ENCODE peak calls at places on chromosomes 3 and 15, in four cellular contexts. I is uterus, H is tibial artery, Y is HFF-Myc. S is an unnamed sample.

GRCh38 chr3:8223766-8224165 is 277.9 kb upstream of the LMCD1 start:
- DNase-seq in H (peak), I (no peak), Y (no peak), S (no peak)

GRCh38 chr3:133883657-133884546 is 11.8 kb downstream of the RAB6B start:
- DNase-seq in Y (no peak), I (no peak), H (no peak), S (no peak)

GRCh38 chr3:101070260-101071121 is 77.3 kb upstream of the ABI3BP start:
- DNase-seq in I (no peak), H (no peak), Y (no peak), S (peak)

GRCh38 chr3:24136624-24137310 is 191.7 kb downstream of the NR1D2 start:
- DNase-seq in I (no peak), Y (no peak), H (no peak), S (no peak)

GRCh38 chr3:140370686-140371085 is 307.2 kb upstream of the TRIM42 start:
- DNase-seq in I (no peak), H (no peak), Y (no peak), S (peak)

GRCh38 chr15:68623301-68623892 is 44.6 kb downstream of the CORO2B start:
- DNase-seq in H (no peak), I (no peak), Y (no peak), S (no peak)

GRCh38 chr3:55792010-55792409 is 304.9 kb upstream of the WNT5A start:
- DNase-seq in I (no peak), Y (no peak), H (no peak), S (no peak)

GRCh38 chr15:40984963-40985362 is 31.7 kb downstream of the CHAC1 start:
- DNase-seq in H (no peak), Y (no peak), I (no peak), S (no peak)

GRCh38 chr3:189563841-189564563 is 67.2 kb upstream of the TP63 start:
- DNase-seq in I (no peak), H (no peak), Y (no peak), S (peak)

GRCh38 chr3:161577662-161578061 is 81.1 kb downstream of the OTOL1 start:
- DNase-seq in H (no peak), Y (no peak), I (no peak), S (no peak)

GRCh38 chr3:28301607-28302158 is 46.8 kb upstream of the ZCWPW2 start:
- DNase-seq in H (no peak), Y (no peak), I (no peak), S (peak)

GRCh38 chr15:33148129-33148850 is 46.2 kb downstream of the FMN1 start:
- DNase-seq in I (no peak), Y (no peak), H (no peak), S (no peak)

GRCh38 chr3:171028025-171028778 is 1.7 kb upstream of the SLC2A2 start:
- DNase-seq in H (no peak), I (peak), Y (peak), S (peak)

GRCh38 chr15:63979227-63979793 is 67.0 kb downstream of the DAPK2 start:
- DNase-seq in I (no peak), H (no peak), Y (no peak), S (no peak)

GRCh38 chr15:91717811-91718210 is 135.7 kb upstream of the SLCO3A1 start:
- DNase-seq in H (no peak), Y (no peak), I (no peak), S (no peak)

GRCh38 chr3:21839592-21839991 is 88.6 kb upstream of the ZNF385D start:
- DNase-seq in Y (peak), I (no peak), H (no peak), S (peak)

GRCh38 chr15:76575177-76576078 is 238.9 kb downstream of the ISL2 start:
- DNase-seq in I (no peak), Y (no peak), H (no peak), S (no peak)

GRCh38 chr3:173584834-173585831 is 187.6 kb downstream of the NLGN1 start:
- DNase-seq in H (peak), I (no peak), Y (peak), S (peak)

GRCh38 chr15:63244976-63245645 is 32.3 kb upstream of the APH1B start:
- DNase-seq in H (no peak), Y (no peak), I (no peak), S (no peak)

GRCh38 chr3:31377045-31377642 is 155.6 kb upstream of the STT3B start:
- DNase-seq in Y (peak), H (no peak), I (no peak), S (peak)

GRCh38 chr15:37083610-37084009 is 16.7 kb downstream of the MEIS2 start:
- DNase-seq in I (no peak), H (no peak), Y (no peak), S (no peak)

GRCh38 chr3:11224870-11225251 is 47.3 kb upstream of the ATG7 start:
- DNase-seq in H (no peak), I (no peak), Y (no peak), S (no peak)

GRCh38 chr15:39717134-39717533 is 65.5 kb downstream of the FSIP1 start:
- DNase-seq in Y (no peak), I (no peak), H (no peak), S (no peak)

GRCh38 chr15:67850336-67850735 is 10.5 kb upstream of the RNU6-1 start:
- DNase-seq in I (no peak), Y (no peak), H (no peak), S (no peak)

GRCh38 chr3:181358555-181358954 is 353.2 kb upstream of the SOX2 start:
- DNase-seq in I (no peak), H (no peak), Y (no peak), S (peak)

GRCh38 chr3:1196997-1197396 is 104.2 kb downstream of the CNTN6 start:
- DNase-seq in Y (no peak), H (no peak), I (no peak), S (peak)

GRCh38 chr3:54360320-54360719 is 238.0 kb downstream of the CACNA2D3 start:
- DNase-seq in I (no peak), Y (no peak), H (no peak), S (no peak)

GRCh38 chr15:60010467-60011257 is 6.6 kb downstream of the FOXB1 start:
- DNase-seq in I (no peak), Y (no peak), H (no peak), S (no peak)

GRCh38 chr3:194326192-194327029 is 24.7 kb downstream of the CPN2 start:
- DNase-seq in H (no peak), I (no peak), Y (no peak), S (no peak)

GRCh38 chr3:109944836-109945235 is 607.5 kb upstream of the DPPA4 start:
- DNase-seq in I (no peak), Y (no peak), H (no peak), S (no peak)

GRCh38 chr3:33658971-33659848 is 58.8 kb downstream of the CLASP2 start:
- DNase-seq in H (peak), I (peak), Y (peak), S (peak)

GRCh38 chr15:49435201-49435600 is 12.2 kb downstream of the FGF7 start:
- DNase-seq in I (no peak), H (no peak), Y (no peak), S (no peak)

GRCh38 chr15:63892794-63893441 is 59.2 kb upstream of the HERC1 start:
- DNase-seq in H (peak), Y (no peak), I (no peak), S (no peak)

GRCh38 chr3:152538518-152538917 is 269.8 kb downstream of the MBNL1 start:
- DNase-seq in H (no peak), Y (no peak), I (no peak), S (no peak)

GRCh38 chr3:145692751-145693150 is 468.2 kb downstream of the PLOD2 start:
- DNase-seq in Y (no peak), H (no peak), I (no peak), S (no peak)

GRCh38 chr3:33060609-33061337 is 36.2 kb downstream of the GLB1 start:
- DNase-seq in Y (no peak), I (no peak), H (no peak), S (no peak)

GRCh38 chr3:135161425-135161824 is 366.4 kb downstream of the EPHB1 start:
- DNase-seq in I (no peak), Y (no peak), H (no peak), S (no peak)

GRCh38 chr3:86921981-86922680 is 68.8 kb downstream of the VGLL3 start:
- DNase-seq in H (no peak), Y (no peak), I (no peak), S (peak)

GRCh38 chr3:110343376-110343775 is 728.2 kb upstream of the NECTIN3 start:
- DNase-seq in Y (peak), I (no peak), H (no peak), S (peak)

GRCh38 chr15:52528465-52529288 is at the start of gene MYO5A:
- DNase-seq in H (peak), Y (no peak), I (peak), S (peak)
- TF ChIP-seq CTCF in H (no peak), Y (no peak), I (peak), S (no peak)

GRCh38 chr3:112132975-112133448 is at the start of gene GCSAM:
- DNase-seq in H (peak), Y (no peak), I (no peak), S (peak)

GRCh38 chr3:112130638-112130993 is 2.4 kb downstream of the GCSAM start:
- DNase-seq in H (no peak), Y (no peak), I (no peak), S (no peak)

GRCh38 chr3:112131111-112131510 is 1.9 kb downstream of the GCSAM start:
- DNase-seq in H (no peak), Y (no peak), I (no peak), S (no peak)

GRCh38 chr3:112132554-112132953 is 494 bp downstream of the GCSAM start:
- DNase-seq in Y (no peak), H (no peak), I (no peak), S (no peak)

GRCh38 chr3:112132088-112132487 is 960 bp downstream of the GCSAM start:
- DNase-seq in Y (no peak), H (no peak), I (no peak), S (no peak)
- H3K4me3 ChIP-seq in Y (no peak), H (no peak), I (no peak), S (no peak)

GRCh38 chr15:45710657-45711056 is 75.8 kb downstream of the SQOR start:
- DNase-seq in I (no peak), H (no peak), Y (no peak), S (no peak)

GRCh38 chr15:45720183-45720582 is 85.4 kb downstream of the SQOR start:
- DNase-seq in Y (no peak), H (no peak), I (no peak), S (no peak)

GRCh38 chr15:45714501-45715488 is 80.0 kb downstream of the SQOR start:
- DNase-seq in H (peak), Y (peak), I (peak), S (peak)

GRCh38 chr15:45719490-45719889 is 84.7 kb downstream of the SQOR start:
- DNase-seq in Y (no peak), H (no peak), I (no peak), S (no peak)

DNA sequence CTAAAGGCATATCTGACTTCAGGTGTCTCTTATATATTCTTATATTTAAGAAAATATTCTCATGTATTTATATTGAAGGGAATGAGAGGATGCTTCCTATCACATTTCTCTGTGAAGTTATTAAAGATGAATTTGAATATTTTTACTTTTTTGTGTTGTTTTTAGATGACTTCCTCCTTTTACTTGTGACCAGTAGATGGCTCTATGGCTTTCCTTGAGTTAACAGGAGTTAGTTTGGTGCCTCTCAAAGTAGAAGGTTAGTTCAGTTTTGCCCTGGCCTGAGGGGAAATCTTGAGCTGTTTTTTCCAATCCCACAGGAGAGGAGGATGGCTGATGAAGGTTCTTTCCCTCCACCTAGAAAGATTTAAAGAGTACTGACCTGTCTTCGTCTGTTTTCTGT is 80.7 kb downstream of the SQOR start:
- DNase-seq in Y (no peak), I (no peak), H (no peak), S (no peak)
- TF ChIP-seq CTCF in Y (no peak), I (no peak), H (peak), S (peak)

DNA sequence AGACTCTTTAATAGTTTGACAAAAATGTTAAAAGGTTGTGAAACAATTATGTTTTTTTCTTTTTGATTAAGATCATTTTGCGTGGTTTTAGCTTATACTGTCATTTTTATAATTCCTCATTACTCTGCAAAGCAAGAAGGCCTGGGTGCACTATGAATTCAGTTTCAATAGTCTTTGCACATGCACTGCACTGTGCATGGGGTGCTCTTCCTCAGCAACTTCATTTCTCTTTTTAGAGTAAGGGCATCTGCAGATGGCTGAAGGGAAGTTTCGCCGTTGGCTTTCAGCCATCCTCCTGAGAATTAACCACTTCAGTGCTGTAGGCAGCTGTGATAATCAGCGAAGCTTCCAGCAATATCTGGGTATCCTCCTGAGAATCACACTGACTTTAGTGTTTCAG is 284.8 kb downstream of the GBE1 start:
- DNase-seq in Y (no peak), I (no peak), H (no peak), S (no peak)
- H3K4me3 ChIP-seq in Y (no peak), I (no peak), H (no peak), S (no peak)

DNA sequence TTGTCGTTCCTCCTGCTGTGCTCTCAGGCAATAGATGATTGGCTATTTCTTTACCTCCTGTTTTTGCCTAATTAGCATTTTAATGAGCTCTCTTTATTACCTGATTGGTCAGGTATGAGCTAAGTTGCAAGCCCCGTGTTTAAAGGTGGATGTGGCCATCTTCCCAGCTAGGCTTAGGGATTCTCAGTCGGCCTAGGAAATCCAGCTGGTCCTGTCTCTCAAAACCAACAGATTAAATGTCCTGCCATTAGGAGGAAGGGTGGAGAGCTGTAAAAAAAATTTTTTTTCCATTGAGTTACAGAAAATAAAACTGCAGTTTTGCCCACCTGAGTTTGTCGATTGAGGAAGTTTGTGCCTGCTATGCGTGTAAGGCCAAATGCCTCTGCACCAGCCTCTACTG is 5.4 kb upstream of the ACSBG1 start:
- DNase-seq in H (no peak), I (no peak), Y (no peak), S (no peak)
- TF ChIP-seq CTCF in H (no peak), I (no peak), Y (no peak), S (no peak)

GRCh38 chr3:124584245-124584551 is 146.1 kb upstream of the UMPS start:
- DNase-seq in Y (no peak), H (no peak), I (no peak), S (no peak)
- H3K4me3 ChIP-seq in Y (peak), H (peak), I (peak), S (no peak)

GRCh38 chr3:117587416-117587815 is 877.8 kb downstream of the TUSC7 start:
- DNase-seq in H (no peak), Y (no peak), I (no peak), S (no peak)

GRCh38 chr3:117586161-117586560 is 876.6 kb downstream of the TUSC7 start:
- DNase-seq in H (no peak), Y (no peak), I (no peak), S (no peak)

GRCh38 chr3:117589454-117589853 is 879.9 kb downstream of the TUSC7 start:
- DNase-seq in H (no peak), I (no peak), Y (no peak), S (no peak)
- TF ChIP-seq CTCF in H (no peak), I (no peak), Y (no peak), S (no peak)